ENCODE peak calls at places on chromosome 21, in five cellular contexts. I is IMR-90; J is gastrocnemius medialis; U is CD8-positive, alpha-beta memory T cell; O is NCI-H460. B is an unnamed sample.

GRCh38 chr21:17436626-17437111 is 76.2 kb upstream of the CXADR start:
- DNase-seq in J (no peak), O (no peak), I (no peak), U (no peak), B (no peak)

GRCh38 chr21:17598437-17598836 is 14.3 kb downstream of the BTG3 start:
- DNase-seq in I (no peak), J (no peak), U (no peak), O (no peak), B (no peak)

GRCh38 chr21:15159382-15160020 is 94.7 kb upstream of the NRIP1 start:
- DNase-seq in O (no peak), I (no peak), U (no peak), J (no peak), B (no peak)

GRCh38 chr21:34029724-34030528 is 43.5 kb upstream of the MRPS6 start:
- DNase-seq in U (peak), O (peak), I (peak), J (peak), B (peak)

GRCh38 chr21:26388731-26389231 is 184.3 kb downstream of the CYYR1 start:
- DNase-seq in J (no peak), U (no peak), I (peak), O (no peak), B (peak)

GRCh38 chr21:41802684-41803083 is 35.8 kb upstream of the RIPK4 start:
- DNase-seq in I (no peak), O (no peak), J (peak), U (no peak), B (no peak)

GRCh38 chr21:43681650-43682049 is 22.3 kb downstream of the RRP1B start:
- DNase-seq in O (no peak), I (no peak), J (no peak), U (no peak), B (no peak)

GRCh38 chr21:38806942-38807284 is 1.2 kb downstream of the ETS2 start:
- DNase-seq in J (no peak), U (no peak), O (no peak), I (peak), B (peak)

GRCh38 chr21:38646213-38646837 is 148.0 kb upstream of the ERG start:
- DNase-seq in U (no peak), O (no peak), I (peak), J (no peak), B (peak)

GRCh38 chr21:37130971-37131370 is 57.9 kb downstream of the TTC3 start:
- DNase-seq in J (no peak), I (peak), U (no peak), O (no peak), B (peak)

GRCh38 chr21:29293495-29293894 is 5.2 kb upstream of the BACH1 start:
- DNase-seq in O (no peak), U (no peak), J (no peak), I (no peak), B (no peak)

GRCh38 chr21:42389449-42389835 is 6.4 kb downstream of the TMPRSS3 start:
- DNase-seq in U (no peak), O (no peak), J (no peak), I (no peak), B (no peak)

GRCh38 chr21:32364387-32364786 is 28.4 kb downstream of the URB1 start:
- DNase-seq in O (no peak), I (no peak), U (no peak), J (no peak), B (no peak)

GRCh38 chr21:40595806-40596205 is 251.2 kb downstream of the DSCAM start:
- DNase-seq in I (no peak), J (no peak), U (no peak), O (no peak), B (no peak)

GRCh38 chr21:32624726-32625125 is 12.5 kb upstream of the CFAP298 start:
- DNase-seq in I (peak), O (no peak), U (no peak), J (no peak), B (no peak)

GRCh38 chr21:42980312-42980958 is 6.1 kb downstream of the PKNOX1 start:
- DNase-seq in U (no peak), O (no peak), J (no peak), I (no peak), B (no peak)

GRCh38 chr21:27526451-27526850 is 559.6 kb upstream of the ADAMTS5 start:
- DNase-seq in O (no peak), U (no peak), I (no peak), J (no peak), B (peak)

GRCh38 chr21:31351973-31352372 is 7.9 kb upstream of the TIAM1 start:
- DNase-seq in U (no peak), J (no peak), O (peak), I (no peak), B (no peak)